ENCODE peak calls at places on chromosome 2, in nine cellular contexts. One of them, this sample, is unnamed.

GRCh38 chr2:94990956-94991355 is 34.6 kb upstream of the MAL start:
- DNase-seq in anterior cingulate cortex: no peak
- DNase-seq in spleen: no peak
- DNase-seq in DMS79 treated with DMSO at 0.1 percent for 48 hours: no peak
- DNase-seq in upper lobe of right lung: no peak
- DNase-seq in T-helper 9 cell: no peak
- DNase-seq in fibroblast of mammary gland: no peak
- DNase-seq in stimulated activated CD8-positive, alpha-beta memory T cell treated with anti-CD3 and anti-CD28 coated beads, Interleukin-4, amount 100 ng/mL, for 4 hours: no peak
- DNase-seq in stimulated activated CD4-positive, alpha-beta T cell treated with anti-CD3 and anti-CD28 coated beads, Interleukin-15, amount 100 ng/mL, for 1 hour: no peak
- DNase-seq in this sample: no peak

GRCh38 chr2:32701806-32702205 is 74.0 kb downstream of the TTC27 start:
- DNase-seq in upper lobe of right lung: no peak
- DNase-seq in anterior cingulate cortex: no peak
- DNase-seq in spleen: no peak
- DNase-seq in stimulated activated CD8-positive, alpha-beta memory T cell treated with anti-CD3 and anti-CD28 coated beads, Interleukin-4, amount 100 ng/mL, for 4 hours: no peak
- DNase-seq in T-helper 9 cell: no peak
- DNase-seq in DMS79 treated with DMSO at 0.1 percent for 48 hours: no peak
- DNase-seq in stimulated activated CD4-positive, alpha-beta T cell treated with anti-CD3 and anti-CD28 coated beads, Interleukin-15, amount 100 ng/mL, for 1 hour: no peak
- DNase-seq in fibroblast of mammary gland: no peak
- DNase-seq in this sample: no peak

GRCh38 chr2:187302146-187302545 is 145.9 kb downstream of the CALCRL start:
- DNase-seq in spleen: no peak
- DNase-seq in anterior cingulate cortex: no peak
- DNase-seq in stimulated activated CD4-positive, alpha-beta T cell treated with anti-CD3 and anti-CD28 coated beads, Interleukin-15, amount 100 ng/mL, for 1 hour: no peak
- DNase-seq in T-helper 9 cell: no peak
- DNase-seq in stimulated activated CD8-positive, alpha-beta memory T cell treated with anti-CD3 and anti-CD28 coated beads, Interleukin-4, amount 100 ng/mL, for 4 hours: no peak
- DNase-seq in DMS79 treated with DMSO at 0.1 percent for 48 hours: no peak
- DNase-seq in fibroblast of mammary gland: peak
- DNase-seq in upper lobe of right lung: no peak
- DNase-seq in this sample: no peak

GRCh38 chr2:53312721-53313120 is 454.9 kb upstream of the CHAC2 start:
- DNase-seq in spleen: no peak
- DNase-seq in upper lobe of right lung: no peak
- DNase-seq in stimulated activated CD4-positive, alpha-beta T cell treated with anti-CD3 and anti-CD28 coated beads, Interleukin-15, amount 100 ng/mL, for 1 hour: no peak
- DNase-seq in fibroblast of mammary gland: no peak
- DNase-seq in anterior cingulate cortex: no peak
- DNase-seq in stimulated activated CD8-positive, alpha-beta memory T cell treated with anti-CD3 and anti-CD28 coated beads, Interleukin-4, amount 100 ng/mL, for 4 hours: no peak
- DNase-seq in T-helper 9 cell: no peak
- DNase-seq in DMS79 treated with DMSO at 0.1 percent for 48 hours: no peak
- DNase-seq in this sample: no peak

GRCh38 chr2:237434916-237435315 is 21.0 kb upstream of the COL6A3 start:
- DNase-seq in DMS79 treated with DMSO at 0.1 percent for 48 hours: no peak
- DNase-seq in upper lobe of right lung: no peak
- DNase-seq in fibroblast of mammary gland: peak
- DNase-seq in stimulated activated CD4-positive, alpha-beta T cell treated with anti-CD3 and anti-CD28 coated beads, Interleukin-15, amount 100 ng/mL, for 1 hour: peak
- DNase-seq in spleen: peak
- DNase-seq in T-helper 9 cell: peak
- DNase-seq in anterior cingulate cortex: peak
- DNase-seq in stimulated activated CD8-positive, alpha-beta memory T cell treated with anti-CD3 and anti-CD28 coated beads, Interleukin-4, amount 100 ng/mL, for 4 hours: peak
- DNase-seq in this sample: no peak

GRCh38 chr2:203720011-203720410 is 13.6 kb downstream of the CD28 start:
- DNase-seq in stimulated activated CD8-positive, alpha-beta memory T cell treated with anti-CD3 and anti-CD28 coated beads, Interleukin-4, amount 100 ng/mL, for 4 hours: no peak
- DNase-seq in fibroblast of mammary gland: no peak
- DNase-seq in stimulated activated CD4-positive, alpha-beta T cell treated with anti-CD3 and anti-CD28 coated beads, Interleukin-15, amount 100 ng/mL, for 1 hour: no peak
- DNase-seq in DMS79 treated with DMSO at 0.1 percent for 48 hours: no peak
- DNase-seq in upper lobe of right lung: no peak
- DNase-seq in anterior cingulate cortex: no peak
- DNase-seq in spleen: no peak
- DNase-seq in T-helper 9 cell: no peak
- DNase-seq in this sample: no peak

GRCh38 chr2:204625135-204625534 is 79.9 kb downstream of the PARD3B start:
- DNase-seq in stimulated activated CD4-positive, alpha-beta T cell treated with anti-CD3 and anti-CD28 coated beads, Interleukin-15, amount 100 ng/mL, for 1 hour: no peak
- DNase-seq in fibroblast of mammary gland: peak
- DNase-seq in DMS79 treated with DMSO at 0.1 percent for 48 hours: peak
- DNase-seq in stimulated activated CD8-positive, alpha-beta memory T cell treated with anti-CD3 and anti-CD28 coated beads, Interleukin-4, amount 100 ng/mL, for 4 hours: no peak
- DNase-seq in upper lobe of right lung: no peak
- DNase-seq in spleen: no peak
- DNase-seq in T-helper 9 cell: no peak
- DNase-seq in anterior cingulate cortex: no peak
- DNase-seq in this sample: peak

GRCh38 chr2:122138561-122138960 is 383.1 kb downstream of the TSN start:
- DNase-seq in anterior cingulate cortex: no peak
- DNase-seq in spleen: no peak
- DNase-seq in upper lobe of right lung: no peak
- DNase-seq in stimulated activated CD8-positive, alpha-beta memory T cell treated with anti-CD3 and anti-CD28 coated beads, Interleukin-4, amount 100 ng/mL, for 4 hours: no peak
- DNase-seq in DMS79 treated with DMSO at 0.1 percent for 48 hours: no peak
- DNase-seq in fibroblast of mammary gland: no peak
- DNase-seq in T-helper 9 cell: no peak
- DNase-seq in stimulated activated CD4-positive, alpha-beta T cell treated with anti-CD3 and anti-CD28 coated beads, Interleukin-15, amount 100 ng/mL, for 1 hour: no peak
- DNase-seq in this sample: no peak

GRCh38 chr2:128808462-128809255 is 490.0 kb upstream of the HS6ST1 start:
- DNase-seq in upper lobe of right lung: no peak
- DNase-seq in anterior cingulate cortex: no peak
- DNase-seq in T-helper 9 cell: no peak
- DNase-seq in spleen: no peak
- DNase-seq in fibroblast of mammary gland: peak
- DNase-seq in stimulated activated CD8-positive, alpha-beta memory T cell treated with anti-CD3 and anti-CD28 coated beads, Interleukin-4, amount 100 ng/mL, for 4 hours: no peak
- DNase-seq in stimulated activated CD4-positive, alpha-beta T cell treated with anti-CD3 and anti-CD28 coated beads, Interleukin-15, amount 100 ng/mL, for 1 hour: no peak
- DNase-seq in DMS79 treated with DMSO at 0.1 percent for 48 hours: no peak
- DNase-seq in this sample: no peak

GRCh38 chr2:105517814-105518705 is 119.2 kb upstream of the FHL2 start:
- DNase-seq in fibroblast of mammary gland: peak
- DNase-seq in anterior cingulate cortex: peak
- DNase-seq in stimulated activated CD4-positive, alpha-beta T cell treated with anti-CD3 and anti-CD28 coated beads, Interleukin-15, amount 100 ng/mL, for 1 hour: no peak
- DNase-seq in upper lobe of right lung: peak
- DNase-seq in T-helper 9 cell: no peak
- DNase-seq in spleen: no peak
- DNase-seq in DMS79 treated with DMSO at 0.1 percent for 48 hours: no peak
- DNase-seq in stimulated activated CD8-positive, alpha-beta memory T cell treated with anti-CD3 and anti-CD28 coated beads, Interleukin-4, amount 100 ng/mL, for 4 hours: no peak
- DNase-seq in this sample: no peak